ENCODE peak calls at places on chromosomes 6 and 20, in eight cellular contexts. O, C, M, H, F, W, K and D are unnamed samples.

GRCh38 chr20:37218431-37218830 is 39.1 kb upstream of the MROH8 start:
- DNase-seq in O (no peak), C (peak), M (no peak), H (no peak), F (no peak), W (no peak), K (no peak), D (no peak)

GRCh38 chr6:131900231-131900630 is 50.9 kb downstream of the CCN2 start:
- DNase-seq in O (no peak), C (no peak), M (no peak), H (no peak), F (peak), W (no peak), K (no peak), D (no peak)

GRCh38 chr20:31484001-31484400 is 8.9 kb downstream of the REM1 start:
- DNase-seq in O (peak), C (no peak), M (no peak), H (no peak), F (peak), W (peak), K (no peak), D (no peak)

GRCh38 chr20:34515484-34516037 is 661 bp upstream of the DYNLRB1 start:
- DNase-seq in O (peak), C (peak), M (no peak), H (peak), F (peak), W (peak), K (no peak), D (no peak)

GRCh38 chr6:27726620-27727023 is 185.6 kb downstream of the OR2B2 start:
- DNase-seq in O (no peak), C (peak), M (peak), H (no peak), F (peak), W (peak), K (no peak), D (no peak)

GRCh38 chr6:118758942-118759341 is 107.6 kb upstream of the CEP85L start:
- DNase-seq in O (no peak), C (no peak), M (no peak), H (no peak), F (no peak), W (no peak), K (no peak), D (no peak)

GRCh38 chr20:23668477-23668951 is 20.3 kb downstream of the CST4 start:
- DNase-seq in O (peak), C (peak), M (peak), H (no peak), F (peak), W (peak), K (peak), D (peak)

GRCh38 chr20:672975-673604 is 2.5 kb downstream of the SCRT2 start:
- DNase-seq in O (peak), C (no peak), M (no peak), H (no peak), F (peak), W (no peak), K (no peak), D (no peak)

GRCh38 chr6:91135406-91135805 is 548.5 kb upstream of the MAP3K7 start:
- DNase-seq in O (no peak), C (no peak), M (no peak), H (no peak), F (no peak), W (no peak), K (no peak), D (no peak)

GRCh38 chr6:70884074-70884983 is 72.5 kb downstream of the B3GAT2 start:
- DNase-seq in O (peak), C (peak), M (peak), H (peak), F (peak), W (peak), K (peak), D (no peak)

GRCh38 chr6:150280703-150281102 is 88.1 kb upstream of the IYD start:
- DNase-seq in O (no peak), C (no peak), M (no peak), H (no peak), F (no peak), W (no peak), K (no peak), D (no peak)

DNA sequence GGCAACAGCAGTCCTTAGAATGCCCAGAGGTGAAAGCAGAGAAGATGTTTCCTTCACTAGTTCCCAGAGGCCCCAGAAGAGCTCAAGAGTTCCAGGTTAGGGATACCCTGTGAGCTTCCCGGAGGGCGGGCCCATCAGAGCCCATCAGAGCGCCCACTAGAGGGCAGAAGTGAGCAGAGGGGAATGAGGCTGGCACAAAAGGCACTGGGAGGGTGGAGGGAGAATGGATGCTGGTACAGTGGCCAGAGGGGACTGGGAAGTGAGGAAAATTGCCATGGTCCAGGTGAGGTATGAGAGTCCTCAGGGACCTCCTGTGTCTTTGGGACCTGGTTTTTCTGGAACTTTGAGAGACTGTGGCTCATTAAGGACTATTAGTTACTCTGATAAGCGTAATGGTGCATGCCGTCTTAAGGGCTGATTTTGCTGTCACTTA is 57.3 kb downstream of the LINC00237 start:
- DNase-seq in O (peak), C (peak), M (no peak), H (peak), F (peak), W (peak), K (no peak), D (no peak)
- TF ChIP-seq CTCF in O (peak), C (peak), M (peak), H (peak), F (peak), W (peak), K (peak), D (no peak)

DNA sequence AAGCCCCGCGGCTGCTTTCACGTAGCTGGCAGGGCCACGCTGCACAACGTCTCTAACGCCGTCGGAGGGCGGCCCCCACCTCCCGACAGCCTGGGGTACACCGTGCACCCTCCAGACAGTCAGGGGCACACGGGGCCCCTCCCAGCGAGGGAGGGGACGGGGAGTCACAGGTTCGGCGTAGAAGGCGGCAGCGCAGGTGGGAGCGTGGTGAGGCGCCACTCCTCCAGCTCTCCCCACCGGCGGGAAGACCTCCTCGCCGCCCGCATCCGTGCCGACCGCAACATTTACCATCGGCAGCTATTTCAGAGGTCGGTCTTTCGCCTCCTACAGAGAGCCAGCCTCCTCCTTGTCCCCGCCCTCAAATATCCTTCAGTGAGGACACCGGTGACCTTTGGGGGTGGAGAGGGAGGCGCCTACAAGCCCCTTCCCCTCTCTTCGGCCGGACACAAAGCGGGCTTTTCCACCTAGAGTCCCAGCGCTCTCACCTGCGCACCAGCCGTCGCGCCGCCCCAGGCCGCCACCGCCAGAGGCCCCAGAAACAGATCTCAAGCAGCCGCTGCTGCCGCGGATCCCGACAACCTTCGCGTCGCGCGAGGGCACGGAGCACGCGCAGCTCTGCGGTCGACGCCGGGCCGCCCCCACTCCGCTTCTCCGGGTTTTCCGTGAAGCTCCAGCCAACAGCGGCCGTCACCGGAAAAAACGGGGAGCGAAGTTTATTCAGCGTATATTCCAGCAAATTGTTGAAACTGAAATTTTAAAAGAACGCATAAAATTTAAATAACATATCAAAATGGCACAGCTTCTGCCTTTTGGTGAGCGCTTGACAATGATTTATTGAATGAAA is at the start of gene MKKS:
- DNase-seq in O (peak), C (peak), M (peak), H (peak), F (peak), W (peak), K (peak), D (peak)
- TF ChIP-seq CTCF in O (no peak), C (no peak), M (no peak), H (no peak), F (no peak), W (no peak), K (no peak), D (no peak)

GRCh38 chr20:33013701-33014326 is 6.3 kb downstream of the BPIFB2 start:
- DNase-seq in O (no peak), C (no peak), M (no peak), H (no peak), F (no peak), W (no peak), K (no peak), D (no peak)

GRCh38 chr20:33015700-33016580 is 8.4 kb downstream of the BPIFB2 start:
- DNase-seq in O (no peak), C (no peak), M (no peak), H (no peak), F (no peak), W (no peak), K (no peak), D (no peak)

GRCh38 chr20:33012327-33013189 is 5.1 kb downstream of the BPIFB2 start:
- DNase-seq in O (no peak), C (no peak), M (no peak), H (no peak), F (no peak), W (no peak), K (no peak), D (no peak)

GRCh38 chr20:33015114-33015491 is 7.6 kb downstream of the BPIFB2 start:
- DNase-seq in O (no peak), C (no peak), M (no peak), H (no peak), F (no peak), W (no peak), K (no peak), D (no peak)

GRCh38 chr20:33014336-33015113 is 7.0 kb downstream of the BPIFB2 start:
- DNase-seq in O (no peak), C (no peak), M (no peak), H (no peak), F (no peak), W (no peak), K (no peak), D (no peak)
- TF ChIP-seq CTCF in O (no peak), C (no peak), M (no peak), H (no peak), F (no peak), W (no peak), K (no peak), D (no peak)

DNA sequence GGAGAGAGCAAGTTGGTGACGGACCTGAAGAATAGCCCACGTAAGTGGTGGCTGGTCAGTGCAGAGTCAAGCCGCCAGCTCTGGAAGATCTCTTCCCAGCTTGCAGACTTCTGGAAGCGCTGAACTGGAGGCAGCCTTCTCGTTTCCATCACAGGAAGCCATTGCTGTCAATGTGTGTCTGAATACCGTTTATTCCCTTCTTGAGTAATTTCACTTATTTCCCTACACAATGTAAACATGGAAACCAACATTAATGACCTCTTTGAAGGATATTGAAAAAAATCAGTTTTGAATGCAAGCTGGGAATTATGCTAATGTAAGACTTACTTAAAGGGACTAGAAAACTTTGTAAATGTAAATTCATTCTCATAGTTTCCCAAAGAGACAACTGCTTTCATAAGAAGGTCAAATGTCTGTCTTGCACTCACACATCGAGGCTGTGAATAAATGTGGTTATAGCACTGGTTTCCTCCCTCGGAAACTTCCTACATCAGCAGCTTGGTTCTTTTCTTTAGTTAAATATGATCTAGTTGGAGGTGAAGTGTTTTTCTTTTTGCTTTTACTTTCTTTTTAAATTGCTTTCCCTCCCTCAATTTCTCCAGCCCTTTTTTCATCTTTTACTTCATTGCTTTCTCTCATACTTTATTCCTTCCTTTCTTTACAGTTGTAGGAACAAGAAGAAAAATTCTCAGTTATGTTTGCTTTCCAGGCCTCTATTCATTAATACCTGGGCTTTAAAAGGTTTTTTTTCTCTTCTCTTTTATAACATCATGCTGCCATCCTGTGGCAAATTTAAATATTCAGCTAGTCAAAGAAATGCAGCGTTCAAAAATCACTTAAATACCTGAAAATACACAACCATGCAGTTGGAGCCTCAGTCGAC is 108.2 kb downstream of the TNFAIP3 start:
- DNase-seq in O (no peak), C (peak), M (no peak), H (no peak), F (peak), W (peak), K (peak), D (no peak)
- TF ChIP-seq CTCF in O (no peak), C (peak), M (no peak), H (peak), F (peak), W (peak), K (peak), D (no peak)

GRCh38 chr6:76275746-76276145 is 203.3 kb upstream of the IMPG1 start:
- DNase-seq in O (no peak), C (no peak), M (no peak), H (no peak), F (peak), W (peak), K (no peak), D (no peak)
- TF ChIP-seq CTCF in O (no peak), C (no peak), M (no peak), H (no peak), F (peak), W (peak), K (no peak), D (no peak)

GRCh38 chr6:17200395-17200794 is 80.8 kb upstream of the RBM24 start:
- DNase-seq in O (peak), C (no peak), M (no peak), H (no peak), F (peak), W (no peak), K (no peak), D (no peak)
- TF ChIP-seq CTCF in O (peak), C (peak), M (peak), H (no peak), F (peak), W (no peak), K (no peak), D (no peak)

DNA sequence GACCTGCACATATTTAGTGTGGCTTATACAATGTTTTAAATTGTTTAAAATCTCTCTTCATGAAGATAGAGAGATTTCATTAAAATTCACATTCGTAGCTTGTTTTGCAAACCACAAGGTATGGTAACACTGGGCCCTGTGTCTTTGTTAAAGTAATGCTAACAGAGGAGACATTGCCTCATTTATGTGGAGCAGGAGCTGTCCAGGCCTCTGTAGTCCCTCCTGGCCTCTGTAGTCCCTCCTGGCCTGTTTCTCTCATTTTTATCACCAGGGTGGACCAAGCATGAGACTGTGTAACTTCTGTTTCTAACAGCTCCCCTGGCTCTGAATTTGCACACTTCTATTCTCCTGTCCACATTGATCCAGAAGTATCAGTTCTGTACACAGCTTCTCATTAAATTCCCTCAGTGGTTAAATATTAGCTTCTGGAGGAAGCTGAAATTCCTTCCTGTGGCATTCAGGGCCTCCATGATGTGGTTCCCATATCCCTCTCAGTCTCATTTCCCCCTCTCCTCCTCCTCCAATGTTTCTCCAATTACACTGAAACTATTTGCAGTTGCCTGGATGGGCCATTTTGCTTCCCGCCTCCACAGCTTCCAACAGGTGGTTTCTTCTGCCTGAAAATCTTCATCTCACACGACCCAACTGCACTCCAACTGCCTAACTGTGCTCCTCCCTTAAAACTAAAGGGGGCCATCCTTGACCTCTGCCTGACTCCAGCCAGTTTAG is 340.4 kb downstream of the SYNE1 start:
- DNase-seq in O (no peak), C (no peak), M (no peak), H (no peak), F (peak), W (no peak), K (no peak), D (no peak)
- TF ChIP-seq CTCF in O (no peak), C (no peak), M (no peak), H (no peak), F (no peak), W (no peak), K (no peak), D (no peak)

DNA sequence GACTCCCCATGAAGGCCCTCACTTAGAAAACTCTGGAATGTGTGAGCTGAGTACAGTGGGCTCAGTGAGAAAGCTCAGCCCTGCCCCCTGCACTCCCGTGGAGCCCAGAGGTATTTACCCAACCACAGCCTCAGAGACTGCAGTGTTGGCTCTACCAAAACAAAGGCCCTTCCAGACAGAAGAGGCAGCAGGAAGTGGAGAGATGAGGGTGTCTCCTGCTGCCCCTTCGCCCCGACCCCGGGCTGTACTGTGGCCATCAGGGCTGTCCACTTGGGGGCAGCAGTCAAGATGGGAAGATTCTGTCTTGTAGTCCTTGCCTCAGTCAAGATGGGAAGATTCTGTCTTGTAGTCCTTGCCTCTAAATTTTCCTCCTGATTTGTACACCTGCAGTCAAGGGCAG is 341.3 kb downstream of the TAF4 start:
- DNase-seq in O (no peak), C (no peak), M (no peak), H (no peak), F (peak), W (no peak), K (no peak), D (no peak)
- TF ChIP-seq CTCF in O (peak), C (peak), M (peak), H (no peak), F (peak), W (no peak), K (peak), D (no peak)

GRCh38 chr6:3031857-3032256 is 32.2 kb downstream of the NQO2 start:
- DNase-seq in O (no peak), C (no peak), M (no peak), H (no peak), F (no peak), W (peak), K (no peak), D (no peak)
- TF ChIP-seq CTCF in O (no peak), C (no peak), M (no peak), H (no peak), F (no peak), W (no peak), K (no peak), D (no peak)